ENCODE peak calls at places on chromosomes 11 and 22, in ten cellular contexts. One of them, this sample, is unnamed.

GRCh38 chr11:122229078-122229477 is 113.1 kb upstream of the BLID start:
- DNase-seq in activated gamma-delta T cell treated with Interleukin-2 at 50 U/mL for 16 hours: no peak
- DNase-seq in iPS-NIHi11: no peak
- DNase-seq in suprapubic skin: no peak
- DNase-seq in effector memory CD8-positive, alpha-beta T cell: no peak
- DNase-seq in stimulated activated CD4-positive, alpha-beta T cell treated with anti-CD3 and anti-CD28 coated beads, Interleukin-1b, Interleukin-23, amount 100 ng/mL, for 4 hours: no peak
- DNase-seq in fibroblast of pulmonary artery: no peak
- DNase-seq in H9: no peak
- DNase-seq in CD4-positive, alpha-beta memory T cell: no peak
- DNase-seq in hypothalamus: no peak
- DNase-seq in this sample: no peak

GRCh38 chr11:117950999-117951961 is 22.1 kb upstream of the TMPRSS13 start:
- DNase-seq in fibroblast of pulmonary artery: no peak
- DNase-seq in hypothalamus: no peak
- DNase-seq in suprapubic skin: no peak
- DNase-seq in activated gamma-delta T cell treated with Interleukin-2 at 50 U/mL for 16 hours: peak; percentile 39
- DNase-seq in effector memory CD8-positive, alpha-beta T cell: no peak
- DNase-seq in CD4-positive, alpha-beta memory T cell: peak; percentile 56
- DNase-seq in H9: no peak
- DNase-seq in stimulated activated CD4-positive, alpha-beta T cell treated with anti-CD3 and anti-CD28 coated beads, Interleukin-1b, Interleukin-23, amount 100 ng/mL, for 4 hours: no peak
- DNase-seq in iPS-NIHi11: no peak
- DNase-seq in this sample: no peak

GRCh38 chr11:132549001-132549400 is 983.3 kb downstream of the OPCML start:
- DNase-seq in H9: no peak
- DNase-seq in stimulated activated CD4-positive, alpha-beta T cell treated with anti-CD3 and anti-CD28 coated beads, Interleukin-1b, Interleukin-23, amount 100 ng/mL, for 4 hours: no peak
- DNase-seq in suprapubic skin: no peak
- DNase-seq in fibroblast of pulmonary artery: no peak
- DNase-seq in effector memory CD8-positive, alpha-beta T cell: no peak
- DNase-seq in activated gamma-delta T cell treated with Interleukin-2 at 50 U/mL for 16 hours: no peak
- DNase-seq in iPS-NIHi11: no peak
- DNase-seq in CD4-positive, alpha-beta memory T cell: no peak
- DNase-seq in hypothalamus: no peak
- DNase-seq in this sample: no peak

GRCh38 chr11:13486926-13487660 is 8.7 kb downstream of the PTH start:
- DNase-seq in stimulated activated CD4-positive, alpha-beta T cell treated with anti-CD3 and anti-CD28 coated beads, Interleukin-1b, Interleukin-23, amount 100 ng/mL, for 4 hours: peak; percentile 49
- DNase-seq in effector memory CD8-positive, alpha-beta T cell: peak; percentile 67
- DNase-seq in hypothalamus: no peak
- DNase-seq in H9: peak; percentile 93
- DNase-seq in suprapubic skin: no peak
- DNase-seq in CD4-positive, alpha-beta memory T cell: peak; percentile 55
- DNase-seq in activated gamma-delta T cell treated with Interleukin-2 at 50 U/mL for 16 hours: peak; percentile 60
- DNase-seq in fibroblast of pulmonary artery: peak; percentile 33
- DNase-seq in iPS-NIHi11: peak; percentile 19
- DNase-seq in this sample: no peak

GRCh38 chr22:23565942-23566715 is 14.0 kb downstream of the IGLL1 start:
- DNase-seq in H9: peak; percentile 38
- DNase-seq in stimulated activated CD4-positive, alpha-beta T cell treated with anti-CD3 and anti-CD28 coated beads, Interleukin-1b, Interleukin-23, amount 100 ng/mL, for 4 hours: no peak
- DNase-seq in effector memory CD8-positive, alpha-beta T cell: no peak
- DNase-seq in hypothalamus: no peak
- DNase-seq in suprapubic skin: peak; percentile 57
- DNase-seq in iPS-NIHi11: peak; percentile 73
- DNase-seq in activated gamma-delta T cell treated with Interleukin-2 at 50 U/mL for 16 hours: no peak
- DNase-seq in fibroblast of pulmonary artery: no peak
- DNase-seq in CD4-positive, alpha-beta memory T cell: no peak
- DNase-seq in this sample: no peak

GRCh38 chr11:30445056-30445455 is 122.2 kb downstream of the ARL14EP start:
- DNase-seq in effector memory CD8-positive, alpha-beta T cell: no peak
- DNase-seq in activated gamma-delta T cell treated with Interleukin-2 at 50 U/mL for 16 hours: no peak
- DNase-seq in stimulated activated CD4-positive, alpha-beta T cell treated with anti-CD3 and anti-CD28 coated beads, Interleukin-1b, Interleukin-23, amount 100 ng/mL, for 4 hours: no peak
- DNase-seq in H9: no peak
- DNase-seq in fibroblast of pulmonary artery: no peak
- DNase-seq in CD4-positive, alpha-beta memory T cell: no peak
- DNase-seq in suprapubic skin: no peak
- DNase-seq in hypothalamus: no peak
- DNase-seq in iPS-NIHi11: peak; percentile 34
- DNase-seq in this sample: no peak

GRCh38 chr22:29867260-29867659 is 15.7 kb upstream of the MTMR3 start:
- DNase-seq in CD4-positive, alpha-beta memory T cell: no peak
- DNase-seq in iPS-NIHi11: no peak
- DNase-seq in suprapubic skin: no peak
- DNase-seq in stimulated activated CD4-positive, alpha-beta T cell treated with anti-CD3 and anti-CD28 coated beads, Interleukin-1b, Interleukin-23, amount 100 ng/mL, for 4 hours: no peak
- DNase-seq in effector memory CD8-positive, alpha-beta T cell: no peak
- DNase-seq in hypothalamus: no peak
- DNase-seq in H9: no peak
- DNase-seq in fibroblast of pulmonary artery: no peak
- DNase-seq in activated gamma-delta T cell treated with Interleukin-2 at 50 U/mL for 16 hours: no peak
- DNase-seq in this sample: no peak

GRCh38 chr22:50015451-50016307 is 3.1 kb upstream of the IL17REL start:
- DNase-seq in H9: peak; percentile 30
- DNase-seq in activated gamma-delta T cell treated with Interleukin-2 at 50 U/mL for 16 hours: no peak
- DNase-seq in hypothalamus: no peak
- DNase-seq in iPS-NIHi11: peak; percentile 26
- DNase-seq in effector memory CD8-positive, alpha-beta T cell: no peak
- DNase-seq in stimulated activated CD4-positive, alpha-beta T cell treated with anti-CD3 and anti-CD28 coated beads, Interleukin-1b, Interleukin-23, amount 100 ng/mL, for 4 hours: no peak
- DNase-seq in suprapubic skin: peak; percentile 70
- DNase-seq in CD4-positive, alpha-beta memory T cell: no peak
- DNase-seq in fibroblast of pulmonary artery: no peak
- DNase-seq in this sample: no peak

GRCh38 chr11:73464347-73464746 is 88.1 kb downstream of the RELT start:
- DNase-seq in activated gamma-delta T cell treated with Interleukin-2 at 50 U/mL for 16 hours: no peak
- DNase-seq in hypothalamus: no peak
- DNase-seq in effector memory CD8-positive, alpha-beta T cell: no peak
- DNase-seq in H9: no peak
- DNase-seq in fibroblast of pulmonary artery: no peak
- DNase-seq in iPS-NIHi11: no peak
- DNase-seq in stimulated activated CD4-positive, alpha-beta T cell treated with anti-CD3 and anti-CD28 coated beads, Interleukin-1b, Interleukin-23, amount 100 ng/mL, for 4 hours: no peak
- DNase-seq in CD4-positive, alpha-beta memory T cell: no peak
- DNase-seq in suprapubic skin: no peak
- DNase-seq in this sample: no peak

GRCh38 chr22:19129871-19130270 is 1.2 kb upstream of the TSSK2 start:
- DNase-seq in hypothalamus: no peak
- DNase-seq in effector memory CD8-positive, alpha-beta T cell: no peak
- DNase-seq in fibroblast of pulmonary artery: no peak
- DNase-seq in suprapubic skin: no peak
- DNase-seq in H9: no peak
- DNase-seq in stimulated activated CD4-positive, alpha-beta T cell treated with anti-CD3 and anti-CD28 coated beads, Interleukin-1b, Interleukin-23, amount 100 ng/mL, for 4 hours: no peak
- DNase-seq in iPS-NIHi11: no peak
- DNase-seq in activated gamma-delta T cell treated with Interleukin-2 at 50 U/mL for 16 hours: no peak
- DNase-seq in CD4-positive, alpha-beta memory T cell: no peak
- DNase-seq in this sample: no peak

GRCh38 chr11:95451261-95451660 is 220.3 kb upstream of the SESN3 start:
- DNase-seq in hypothalamus: no peak
- DNase-seq in H9: no peak
- DNase-seq in stimulated activated CD4-positive, alpha-beta T cell treated with anti-CD3 and anti-CD28 coated beads, Interleukin-1b, Interleukin-23, amount 100 ng/mL, for 4 hours: no peak
- DNase-seq in fibroblast of pulmonary artery: peak; percentile 17
- DNase-seq in activated gamma-delta T cell treated with Interleukin-2 at 50 U/mL for 16 hours: no peak
- DNase-seq in suprapubic skin: no peak
- DNase-seq in iPS-NIHi11: no peak
- DNase-seq in effector memory CD8-positive, alpha-beta T cell: no peak
- DNase-seq in CD4-positive, alpha-beta memory T cell: no peak
- DNase-seq in this sample: no peak

GRCh38 chr22:28229566-28230483 is 310.8 kb upstream of the PITPNB start:
- DNase-seq in fibroblast of pulmonary artery: peak; percentile 30
- DNase-seq in H9: no peak
- DNase-seq in hypothalamus: no peak
- DNase-seq in stimulated activated CD4-positive, alpha-beta T cell treated with anti-CD3 and anti-CD28 coated beads, Interleukin-1b, Interleukin-23, amount 100 ng/mL, for 4 hours: no peak
- DNase-seq in activated gamma-delta T cell treated with Interleukin-2 at 50 U/mL for 16 hours: no peak
- DNase-seq in iPS-NIHi11: no peak
- DNase-seq in suprapubic skin: no peak
- DNase-seq in CD4-positive, alpha-beta memory T cell: no peak
- DNase-seq in effector memory CD8-positive, alpha-beta T cell: no peak
- DNase-seq in this sample: no peak

GRCh38 chr11:39541945-39542351 is 1917.5 kb downstream of the LRRC4C start:
- DNase-seq in suprapubic skin: no peak
- DNase-seq in iPS-NIHi11: peak; percentile 17
- DNase-seq in CD4-positive, alpha-beta memory T cell: no peak
- DNase-seq in fibroblast of pulmonary artery: no peak
- DNase-seq in effector memory CD8-positive, alpha-beta T cell: no peak
- DNase-seq in H9: peak; percentile 45
- DNase-seq in stimulated activated CD4-positive, alpha-beta T cell treated with anti-CD3 and anti-CD28 coated beads, Interleukin-1b, Interleukin-23, amount 100 ng/mL, for 4 hours: no peak
- DNase-seq in hypothalamus: no peak
- DNase-seq in activated gamma-delta T cell treated with Interleukin-2 at 50 U/mL for 16 hours: no peak
- DNase-seq in this sample: no peak

GRCh38 chr11:9065614-9066431 is 25.6 kb downstream of the SCUBE2 start:
- DNase-seq in fibroblast of pulmonary artery: no peak
- DNase-seq in activated gamma-delta T cell treated with Interleukin-2 at 50 U/mL for 16 hours: no peak
- DNase-seq in iPS-NIHi11: no peak
- DNase-seq in H9: no peak
- DNase-seq in hypothalamus: no peak
- DNase-seq in suprapubic skin: no peak
- DNase-seq in stimulated activated CD4-positive, alpha-beta T cell treated with anti-CD3 and anti-CD28 coated beads, Interleukin-1b, Interleukin-23, amount 100 ng/mL, for 4 hours: no peak
- DNase-seq in effector memory CD8-positive, alpha-beta T cell: no peak
- DNase-seq in CD4-positive, alpha-beta memory T cell: no peak
- DNase-seq in this sample: no peak

GRCh38 chr11:45266693-45267451 is 19.3 kb downstream of the SYT13 start:
- DNase-seq in stimulated activated CD4-positive, alpha-beta T cell treated with anti-CD3 and anti-CD28 coated beads, Interleukin-1b, Interleukin-23, amount 100 ng/mL, for 4 hours: no peak
- DNase-seq in hypothalamus: no peak
- DNase-seq in effector memory CD8-positive, alpha-beta T cell: no peak
- DNase-seq in fibroblast of pulmonary artery: no peak
- DNase-seq in suprapubic skin: no peak
- DNase-seq in iPS-NIHi11: peak; percentile 88
- DNase-seq in CD4-positive, alpha-beta memory T cell: no peak
- DNase-seq in activated gamma-delta T cell treated with Interleukin-2 at 50 U/mL for 16 hours: no peak
- DNase-seq in H9: peak; percentile 78
- DNase-seq in this sample: no peak

GRCh38 chr22:29311468-29312217 is 3.9 kb downstream of the RASL10A start:
- DNase-seq in fibroblast of pulmonary artery: no peak
- DNase-seq in hypothalamus: no peak
- DNase-seq in suprapubic skin: no peak
- DNase-seq in H9: no peak
- DNase-seq in iPS-NIHi11: no peak
- DNase-seq in activated gamma-delta T cell treated with Interleukin-2 at 50 U/mL for 16 hours: no peak
- DNase-seq in stimulated activated CD4-positive, alpha-beta T cell treated with anti-CD3 and anti-CD28 coated beads, Interleukin-1b, Interleukin-23, amount 100 ng/mL, for 4 hours: no peak
- DNase-seq in effector memory CD8-positive, alpha-beta T cell: no peak
- DNase-seq in CD4-positive, alpha-beta memory T cell: no peak
- DNase-seq in this sample: peak; percentile 41

GRCh38 chr22:41668971-41669911 is 19.4 kb downstream of the SNU13 start:
- DNase-seq in hypothalamus: no peak
- DNase-seq in effector memory CD8-positive, alpha-beta T cell: no peak
- DNase-seq in CD4-positive, alpha-beta memory T cell: no peak
- DNase-seq in H9: no peak
- DNase-seq in stimulated activated CD4-positive, alpha-beta T cell treated with anti-CD3 and anti-CD28 coated beads, Interleukin-1b, Interleukin-23, amount 100 ng/mL, for 4 hours: no peak
- DNase-seq in iPS-NIHi11: no peak
- DNase-seq in suprapubic skin: no peak
- DNase-seq in activated gamma-delta T cell treated with Interleukin-2 at 50 U/mL for 16 hours: no peak
- DNase-seq in fibroblast of pulmonary artery: peak; percentile 56
- DNase-seq in this sample: no peak

GRCh38 chr22:36569999-36570398 is 41.0 kb upstream of the EIF3D start:
- DNase-seq in H9: peak; percentile 83
- DNase-seq in fibroblast of pulmonary artery: no peak
- DNase-seq in suprapubic skin: no peak
- DNase-seq in activated gamma-delta T cell treated with Interleukin-2 at 50 U/mL for 16 hours: no peak
- DNase-seq in stimulated activated CD4-positive, alpha-beta T cell treated with anti-CD3 and anti-CD28 coated beads, Interleukin-1b, Interleukin-23, amount 100 ng/mL, for 4 hours: no peak
- DNase-seq in iPS-NIHi11: peak; percentile 82
- DNase-seq in hypothalamus: no peak
- DNase-seq in effector memory CD8-positive, alpha-beta T cell: no peak
- DNase-seq in CD4-positive, alpha-beta memory T cell: no peak
- DNase-seq in this sample: no peak

GRCh38 chr11:60840711-60841430 is 1.0 kb upstream of the CCDC86 start:
- DNase-seq in H9: no peak
- DNase-seq in effector memory CD8-positive, alpha-beta T cell: no peak
- DNase-seq in iPS-NIHi11: no peak
- DNase-seq in fibroblast of pulmonary artery: peak; percentile 94
- DNase-seq in CD4-positive, alpha-beta memory T cell: no peak
- DNase-seq in stimulated activated CD4-positive, alpha-beta T cell treated with anti-CD3 and anti-CD28 coated beads, Interleukin-1b, Interleukin-23, amount 100 ng/mL, for 4 hours: no peak
- DNase-seq in suprapubic skin: no peak
- DNase-seq in hypothalamus: no peak
- DNase-seq in activated gamma-delta T cell treated with Interleukin-2 at 50 U/mL for 16 hours: no peak
- DNase-seq in this sample: peak; percentile 9